ENCODE peak calls at places on chromosomes 5 and 9, in six cellular contexts. D is posterior vena cava, U is osteocyte, I is NCI-H1092 treated with DMSO at 0.1 percent for 48 hours, K is Caco-2, F is GM18507. T is an unnamed sample.

GRCh38 chr5:52580921-52581320 is 206.8 kb upstream of the ITGA1 start:
- DNase-seq in D (no peak), U (no peak), K (no peak), F (no peak), I (no peak), T (no peak)

GRCh38 chr9:98943682-98944129 is at the start of gene COL15A1:
- DNase-seq in I (peak; percentile 18), K (no peak), U (no peak), D (peak; percentile 83), F (no peak), T (peak; percentile 21)

GRCh38 chr9:19113964-19114679 is 11.4 kb upstream of the HAUS6 start:
- DNase-seq in D (no peak), I (no peak), K (no peak), U (peak; percentile 27), F (no peak), T (no peak)

GRCh38 chr5:146176805-146177204 is 5.6 kb downstream of the LARS1 start:
- DNase-seq in K (no peak), F (no peak), U (no peak), D (no peak), I (no peak), T (no peak)

GRCh38 chr9:115593587-115594091 is 475.7 kb upstream of the TNC start:
- DNase-seq in I (peak; percentile 26), K (no peak), U (no peak), D (no peak), F (peak; percentile 5), T (peak; percentile 17)

GRCh38 chr9:75960561-75960960 is 70.1 kb downstream of the PCSK5 start:
- DNase-seq in D (no peak), F (no peak), I (peak; percentile 58), U (no peak), K (no peak), T (no peak)

GRCh38 chr5:14358536-14358935 is 215.4 kb downstream of the TRIO start:
- DNase-seq in I (no peak), U (no peak), F (no peak), D (no peak), K (no peak), T (no peak)

GRCh38 chr9:69222953-69223352 is 48.9 kb downstream of the TJP2 start:
- DNase-seq in K (no peak), D (no peak), I (no peak), F (no peak), U (no peak), T (no peak)

GRCh38 chr9:21095561-21095960 is 17.8 kb upstream of the IFNB1 start:
- DNase-seq in D (no peak), F (no peak), I (no peak), K (peak; percentile 50), U (no peak), T (no peak)

GRCh38 chr9:95055851-95056551 is 261.5 kb downstream of the FANCC start:
- DNase-seq in I (peak; percentile 78), F (no peak), D (no peak), U (peak; percentile 77), K (no peak), T (peak; percentile 27)

GRCh38 chr9:109117856-109118801 is 1.6 kb downstream of the TMEM245 start:
- DNase-seq in K (peak; percentile 57), D (no peak), F (no peak), U (no peak), I (no peak), T (peak; percentile 9)

GRCh38 chr5:32760091-32760509 is 49.0 kb downstream of the NPR3 start:
- DNase-seq in D (no peak), U (no peak), I (no peak), K (no peak), F (no peak), T (no peak)

GRCh38 chr9:37218800-37219425 is 98.5 kb downstream of the ZCCHC7 start:
- DNase-seq in U (no peak), I (no peak), D (no peak), F (no peak), K (no peak), T (no peak)

T was measured in NCI-H748 treated with DMSO at 0.1 percent for 48 hours.